ENCODE peak calls at places on chromosomes 16 and 17, in four cellular contexts. G is Calu3, B is ELF-1, H is adrenal gland. T is an unnamed sample.

GRCh38 chr16:88685156-88686061 is 898 bp downstream of the SNAI3 start:
- DNase-seq in B (no peak), G (peak), H (peak), T (peak)

GRCh38 chr17:65618516-65618915 is 57.1 kb upstream of the AXIN2 start:
- DNase-seq in B (no peak), H (no peak), G (no peak), T (no peak)

GRCh38 chr17:77148959-77149510 is 8.3 kb downstream of the SEC14L1 start:
- DNase-seq in B (no peak), G (no peak), H (no peak), T (no peak)

GRCh38 chr17:13920413-13920812 is 148.9 kb upstream of the COX10 start:
- DNase-seq in B (no peak), G (no peak), H (no peak), T (no peak)

GRCh38 chr16:4660454-4661007 is 32.8 kb upstream of the NUDT16L1 start:
- DNase-seq in B (no peak), G (no peak), H (no peak), T (peak)

GRCh38 chr17:56593073-56593740 is at the start of gene NOG:
- DNase-seq in B (no peak), H (no peak), G (peak), T (peak)

GRCh38 chr17:30235386-30236296 is at the start of gene SLC6A4:
- DNase-seq in B (peak), H (no peak), G (peak), T (no peak)

GRCh38 chr17:29216856-29217255 is 29.8 kb upstream of the CRYBA1 start:
- DNase-seq in B (no peak), H (no peak), G (no peak), T (no peak)

GRCh38 chr16:2470234-2470601 is 879 bp upstream of the NTN3 start:
- DNase-seq in H (no peak), B (no peak), G (no peak), T (no peak)